ENCODE peak calls at places on chromosomes 1 and 21, in nine cellular contexts. W is hippocampal formation; P is activated CD4-positive, alpha-beta T cell treated with anti-CD3 and anti-CD28 coated beads for 36 hours; S is endothelial cell; R is EL; M is effector memory CD8-positive, alpha-beta T cell; F is activated gamma-delta T cell; O is omental fat pad; Z is lower lobe of right lung. I is an unnamed sample.

GRCh38 chr1:21924503-21925005 is 12.6 kb downstream of the HSPG2 start:
- DNase-seq in W (no peak), P (no peak), S (no peak), R (peak), M (no peak), F (no peak), O (no peak), Z (no peak), I (no peak)

GRCh38 chr1:151472852-151473731 is 13.8 kb upstream of the POGZ start:
- DNase-seq in W (peak), P (peak), S (peak), R (peak), M (peak), F (no peak), O (no peak), Z (peak), I (no peak)

GRCh38 chr1:19922015-19922688 is 1.3 kb downstream of the PLA2G2E start:
- DNase-seq in W (no peak), P (no peak), S (no peak), R (no peak), M (no peak), F (no peak), O (no peak), Z (no peak), I (no peak)

GRCh38 chr21:16608209-16608830 is 878.5 kb downstream of the USP25 start:
- DNase-seq in W (no peak), P (no peak), S (no peak), R (peak), M (no peak), F (no peak), O (no peak), Z (no peak), I (no peak)

GRCh38 chr21:41781047-41781405 is 14.2 kb upstream of the RIPK4 start:
- DNase-seq in W (no peak), P (no peak), S (no peak), R (no peak), M (no peak), F (no peak), O (no peak), Z (no peak), I (no peak)

GRCh38 chr21:45334591-45335081 is 46.9 kb upstream of the POFUT2 start:
- DNase-seq in W (no peak), P (no peak), S (no peak), R (no peak), M (no peak), F (no peak), O (no peak), Z (peak), I (no peak)

GRCh38 chr1:16013220-16013907 is 4.5 kb downstream of the HSPB7 start:
- DNase-seq in W (no peak), P (peak), S (no peak), R (peak), M (no peak), F (no peak), O (peak), Z (peak), I (no peak)

GRCh38 chr1:206563367-206563953 is 48.8 kb downstream of the EIF2D start:
- DNase-seq in W (no peak), P (peak), S (no peak), R (peak), M (no peak), F (no peak), O (no peak), Z (no peak), I (no peak)

GRCh38 chr1:241411776-241412338 is 54.9 kb upstream of the RGS7 start:
- DNase-seq in W (no peak), P (no peak), S (no peak), R (peak), M (no peak), F (no peak), O (no peak), Z (no peak), I (no peak)

GRCh38 chr1:109863699-109864062 is 47.0 kb upstream of the CSF1 start:
- DNase-seq in W (no peak), P (no peak), S (no peak), R (no peak), M (no peak), F (no peak), O (no peak), Z (no peak), I (no peak)

GRCh38 chr1:81254560-81254959 is 546.2 kb upstream of the ADGRL2 start:
- DNase-seq in W (no peak), P (no peak), S (peak), R (peak), M (no peak), F (no peak), O (no peak), Z (no peak), I (no peak)

GRCh38 chr1:94299627-94300552 is 62.5 kb upstream of the ARHGAP29 start:
- DNase-seq in W (peak), P (no peak), S (no peak), R (peak), M (no peak), F (no peak), O (no peak), Z (no peak), I (no peak)

GRCh38 chr1:78547081-78547480 is 56.3 kb downstream of the PTGFR start:
- DNase-seq in W (no peak), P (no peak), S (no peak), R (no peak), M (no peak), F (no peak), O (no peak), Z (no peak), I (no peak)

GRCh38 chr1:180600301-180600700 is 31.5 kb upstream of the XPR1 start:
- DNase-seq in W (no peak), P (no peak), S (no peak), R (no peak), M (no peak), F (no peak), O (no peak), Z (no peak), I (no peak)

GRCh38 chr1:23530089-23530749 is 814 bp downstream of the E2F2 start:
- DNase-seq in W (no peak), P (peak), S (no peak), R (no peak), M (no peak), F (no peak), O (no peak), Z (no peak), I (no peak)

GRCh38 chr1:161069731-161070270 is at the start of gene ARHGAP30:
- DNase-seq in W (no peak), P (peak), S (no peak), R (no peak), M (peak), F (peak), O (no peak), Z (peak), I (no peak)